ENCODE peak calls at places on chromosomes 11 and 22, in ten cellular contexts. D is astrocyte of the spinal cord, E is fibroblast of mammary gland, L is ovary, O is cardiac fibroblast, C is K562, F is pancreas, H is stomach, I is A549, Q is AG09309. V is an unnamed sample.

GRCh38 chr11:128424271-128424709 is 163.1 kb downstream of the ETS1 start:
- DNase-seq in D (peak; percentile 28), E (no peak), L (peak; percentile 55), O (peak; percentile 20), C (no peak), F (no peak), H (no peak), I (no peak), Q (no peak), V (peak; percentile 76)

GRCh38 chr22:37932821-37933578 is 20.4 kb downstream of the C22orf23 start:
- DNase-seq in D (no peak), E (no peak), L (peak; percentile 64), O (peak; percentile 9), C (no peak), F (no peak), H (peak; percentile 55), I (no peak), Q (no peak), V (no peak)

GRCh38 chr22:39470462-39471335 is 13.9 kb downstream of the MGAT3 start:
- DNase-seq in D (no peak), E (no peak), L (no peak), O (no peak), C (peak; percentile 31), F (no peak), H (no peak), I (no peak), Q (no peak), V (no peak)

GRCh38 chr22:17827466-17827865 is 53.2 kb upstream of the BID start:
- DNase-seq in D (no peak), E (no peak), L (no peak), O (peak; percentile 42), C (no peak), F (no peak), H (no peak), I (no peak), Q (no peak), V (no peak)

GRCh38 chr11:129189646-129190045 is 2.5 kb downstream of the ARHGAP32 start:
- DNase-seq in D (no peak), E (no peak), L (no peak), O (no peak), C (no peak), F (no peak), H (no peak), I (peak; percentile 48), Q (no peak), V (no peak)

GRCh38 chr11:11171285-11171684 is 181.8 kb downstream of the CSNK2A3 start:
- DNase-seq in D (peak; percentile 22), E (no peak), L (no peak), O (no peak), C (no peak), F (no peak), H (no peak), I (no peak), Q (no peak), V (no peak)

GRCh38 chr11:12884751-12885318 is 124.3 kb upstream of the RASSF10 start:
- DNase-seq in D (peak; percentile 55), E (no peak), L (no peak), O (no peak), C (no peak), F (no peak), H (no peak), I (no peak), Q (no peak), V (no peak)

GRCh38 chr11:94664336-94664735 is 97.2 kb downstream of the PIWIL4 start:
- DNase-seq in D (no peak), E (peak; percentile 34), L (no peak), O (no peak), C (no peak), F (no peak), H (no peak), I (peak; percentile 5), Q (no peak), V (no peak)

GRCh38 chr11:126522152-126522551 is 166.7 kb downstream of the ST3GAL4 start:
- DNase-seq in D (no peak), E (no peak), L (no peak), O (no peak), C (peak; percentile 21), F (no peak), H (no peak), I (peak; percentile 20), Q (no peak), V (peak; percentile 2)

GRCh38 chr11:110473666-110474065 is 43.9 kb downstream of the FDX1 start:
- DNase-seq in D (no peak), E (peak; percentile 62), L (no peak), O (no peak), C (no peak), F (no peak), H (no peak), I (no peak), Q (no peak), V (peak; percentile 71)

GRCh38 chr11:79185351-79185750 is 255.5 kb downstream of the TENM4 start:
- DNase-seq in D (no peak), E (no peak), L (no peak), O (no peak), C (no peak), F (no peak), H (peak; percentile 44), I (no peak), Q (no peak), V (peak; percentile 28)

GRCh38 chr11:104694259-104695070 is 203.8 kb downstream of the CASP12 start:
- DNase-seq in D (peak; percentile 92), E (peak; percentile 88), L (no peak), O (peak; percentile 59), C (no peak), F (no peak), H (no peak), I (no peak), Q (no peak), V (peak; percentile 95)

GRCh38 chr11:117480221-117480620 is 152.6 kb downstream of the CEP164 start:
- DNase-seq in D (no peak), E (no peak), L (no peak), O (no peak), C (no peak), F (no peak), H (no peak), I (no peak), Q (no peak), V (no peak)

GRCh38 chr11:114251797-114252327 is 44.3 kb upstream of the NNMT start:
- DNase-seq in D (no peak), E (no peak), L (peak; percentile 74), O (no peak), C (peak; percentile 71), F (no peak), H (no peak), I (no peak), Q (no peak), V (no peak)
- TF ChIP-seq CTCF in D (no peak), E (no peak), L (no peak), O (no peak), C (peak; percentile 51), F (no peak), H (no peak), I (no peak), Q (no peak), V (no peak)

DNA sequence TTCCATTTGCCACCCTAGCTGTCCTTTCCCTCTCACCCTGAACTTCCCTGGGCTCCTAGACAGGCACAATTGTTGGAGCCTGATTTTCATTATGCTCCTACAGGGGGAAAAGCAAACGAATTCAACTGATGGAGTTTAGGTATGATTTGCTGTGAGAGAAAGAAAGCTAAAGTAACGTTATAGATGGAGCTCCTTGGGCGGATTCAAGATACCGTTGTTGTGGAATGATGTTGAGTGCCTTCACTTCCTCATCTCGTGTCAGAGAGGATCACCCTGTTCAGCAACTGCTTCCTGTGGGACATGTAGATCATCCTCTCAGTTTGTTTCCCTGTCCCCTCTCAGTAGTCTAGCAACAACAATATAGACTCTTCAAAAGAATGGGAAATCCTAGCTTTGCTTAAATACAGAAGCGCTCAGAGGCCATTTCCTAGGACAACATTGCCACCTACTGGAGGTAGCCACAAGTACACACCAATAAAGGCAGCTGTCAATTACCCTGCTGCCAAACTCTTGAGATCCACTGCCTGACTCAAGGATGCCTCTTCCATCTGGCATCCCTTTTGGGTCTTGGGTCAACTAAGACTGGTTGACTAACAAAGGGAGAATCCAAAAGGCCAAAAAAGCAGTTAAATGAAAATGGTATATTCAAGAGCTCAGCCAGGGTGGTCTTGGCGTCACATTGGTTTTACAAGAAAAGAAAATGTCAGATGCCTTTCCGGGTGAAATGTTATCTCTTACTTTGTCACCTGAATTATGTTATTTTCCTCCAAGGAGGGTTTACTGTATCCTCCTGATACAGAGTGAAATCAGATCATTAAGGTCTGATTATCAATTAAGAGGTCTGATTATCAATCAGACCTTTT is 13.5 kb upstream of the DTX4 start:
- DNase-seq in D (peak; percentile 77), E (peak; percentile 76), L (no peak), O (peak; percentile 87), C (peak; percentile 74), F (peak; percentile 50), H (peak; percentile 58), I (peak; percentile 74), Q (peak; percentile 25), V (peak; percentile 82)
- H3K4me3 ChIP-seq in D (no peak overlapping the region), E (no peak overlapping the region), L (no peak overlapping the region), O (no peak overlapping the region), C (no peak overlapping the region), F (no peak overlapping the region), H (no peak overlapping the region), I (no peak overlapping the region), Q (no peak overlapping the region), V (no peak overlapping the region)

DNA sequence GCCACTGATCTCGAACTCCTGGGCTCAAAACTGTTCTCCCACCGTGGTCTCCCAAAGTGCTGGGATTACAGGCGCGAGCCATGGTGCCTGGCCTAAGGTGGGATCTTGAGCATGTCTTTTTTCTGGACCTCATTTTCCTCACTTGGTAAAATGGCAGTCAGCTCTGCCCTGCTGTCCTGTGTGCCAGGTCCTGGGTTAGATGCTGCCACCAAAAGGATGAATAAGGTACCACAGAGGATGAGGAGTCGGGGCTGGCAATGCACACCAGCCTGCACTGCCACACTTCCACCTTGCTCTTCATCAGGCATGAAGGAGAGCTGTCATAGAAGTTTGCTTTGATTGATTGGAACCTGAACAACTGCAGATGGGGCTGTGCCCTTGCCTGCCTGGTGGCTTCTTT is 32.3 kb downstream of the ACO2 start:
- DNase-seq in D (no peak), E (no peak), L (no peak), O (no peak), C (no peak), F (no peak), H (no peak), I (peak; percentile 44), Q (no peak), V (no peak)
- TF ChIP-seq CTCF in D (peak; percentile 40), E (peak; percentile 25), L (no peak), O (peak; percentile 33), C (no peak), F (no peak), H (no peak), I (peak; percentile 20), Q (no peak), V (peak; percentile 11)

DNA sequence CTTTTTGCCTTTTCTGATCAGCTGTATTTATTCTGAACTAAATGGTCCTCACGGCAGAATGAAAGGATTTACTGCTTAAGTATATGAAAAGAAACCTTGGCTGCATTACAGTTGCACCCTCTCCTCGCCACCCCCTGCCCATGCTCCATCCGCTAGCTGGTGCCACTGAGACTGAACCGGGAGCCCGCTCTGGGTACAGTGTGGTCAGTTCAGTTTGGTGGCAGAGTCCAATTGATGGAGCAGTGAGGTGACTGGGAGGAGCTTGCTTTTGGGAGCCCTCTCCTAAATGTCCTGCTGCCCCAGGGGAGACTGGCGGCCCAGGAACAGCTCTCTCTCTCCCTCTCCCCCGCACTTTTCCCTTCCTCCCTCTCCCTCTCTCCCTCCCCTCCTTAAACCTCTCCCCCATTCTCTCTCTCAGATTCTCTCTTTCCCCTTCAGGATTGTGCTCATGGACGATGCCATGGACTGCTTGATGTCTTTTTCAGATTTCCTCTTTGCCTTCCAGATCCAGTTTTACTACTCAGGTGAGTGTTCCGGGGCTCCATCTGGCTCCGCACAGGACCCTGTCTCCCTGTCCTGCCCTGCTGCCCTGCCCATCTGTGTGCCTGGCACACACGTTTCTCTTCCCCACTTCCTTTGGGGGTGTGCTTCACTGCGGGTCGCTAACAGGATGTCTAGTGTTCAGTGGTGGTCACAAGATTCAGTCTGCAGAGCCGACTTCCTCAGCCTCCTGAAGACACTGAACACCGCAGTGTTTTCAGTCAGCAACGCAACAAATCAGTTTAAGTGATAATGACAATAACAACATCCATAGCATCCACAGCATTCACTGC is 21.7 kb downstream of the ARFGAP2 start:
- DNase-seq in D (no peak), E (no peak), L (no peak), O (no peak), C (no peak), F (no peak), H (no peak), I (no peak), Q (no peak), V (no peak)
- H3K4me3 ChIP-seq in D (no peak overlapping the region), E (no peak overlapping the region), L (no peak overlapping the region), O (no peak overlapping the region), C (no peak overlapping the region), F (no peak overlapping the region), H (no peak overlapping the region), I (no peak overlapping the region), Q (no peak overlapping the region), V (no peak overlapping the region)

V was measured in fibroblast of the aortic adventitia.